ENCODE peak calls at places on chromosomes 6 and 20, in seven cellular contexts. One of them, this sample, is unnamed.
A peak's percentile ranks its signal among the peaks of the same experiment; 100 is the strongest.

GRCh38 chr6:110930795-110931194 is 27.7 kb upstream of the GTF3C6 start:
- DNase-seq in astrocyte of the spinal cord: no peak
- DNase-seq in ovary: no peak
- DNase-seq in CD14-positive monocyte: no peak
- DNase-seq in body of pancreas: no peak
- DNase-seq in RWPE1: no peak
- DNase-seq in psoas muscle: no peak
- DNase-seq in this sample: no peak

GRCh38 chr6:83183082-83183828 is 9.8 kb downstream of the PGM3 start:
- DNase-seq in astrocyte of the spinal cord: peak; percentile 72
- DNase-seq in ovary: peak; percentile 20
- DNase-seq in CD14-positive monocyte: no peak
- DNase-seq in body of pancreas: no peak
- DNase-seq in RWPE1: peak; percentile 42
- DNase-seq in psoas muscle: no peak
- DNase-seq in this sample: peak; percentile 96

GRCh38 chr6:157688960-157689599 is 134.0 kb upstream of the SNX9 start:
- DNase-seq in astrocyte of the spinal cord: no peak
- DNase-seq in ovary: no peak
- DNase-seq in CD14-positive monocyte: no peak
- DNase-seq in body of pancreas: no peak
- DNase-seq in RWPE1: no peak
- DNase-seq in psoas muscle: no peak
- DNase-seq in this sample: no peak

GRCh38 chr6:4398806-4399205 is 263.4 kb upstream of the ECI2 start:
- DNase-seq in astrocyte of the spinal cord: no peak
- DNase-seq in ovary: no peak
- DNase-seq in CD14-positive monocyte: no peak
- DNase-seq in body of pancreas: no peak
- DNase-seq in RWPE1: no peak
- DNase-seq in psoas muscle: no peak
- DNase-seq in this sample: no peak

GRCh38 chr6:161543910-161544309 is 270.0 kb upstream of the AGPAT4 start:
- DNase-seq in astrocyte of the spinal cord: no peak
- DNase-seq in ovary: no peak
- DNase-seq in CD14-positive monocyte: no peak
- DNase-seq in body of pancreas: no peak
- DNase-seq in RWPE1: no peak
- DNase-seq in psoas muscle: no peak
- DNase-seq in this sample: no peak

GRCh38 chr20:47681977-47682812 is 103.1 kb downstream of the SULF2 start:
- DNase-seq in astrocyte of the spinal cord: no peak
- DNase-seq in ovary: peak; percentile 71
- DNase-seq in CD14-positive monocyte: no peak
- DNase-seq in body of pancreas: no peak
- DNase-seq in RWPE1: no peak
- DNase-seq in psoas muscle: peak; percentile 79
- DNase-seq in this sample: peak; percentile 7

GRCh38 chr6:138727182-138727581 is 46.4 kb upstream of the CCDC28A start:
- DNase-seq in astrocyte of the spinal cord: no peak
- DNase-seq in ovary: no peak
- DNase-seq in CD14-positive monocyte: no peak
- DNase-seq in body of pancreas: no peak
- DNase-seq in RWPE1: no peak
- DNase-seq in psoas muscle: no peak
- DNase-seq in this sample: no peak

GRCh38 chr6:159059099-159059498 is 14.3 kb upstream of the TAGAP start:
- DNase-seq in astrocyte of the spinal cord: no peak
- DNase-seq in ovary: no peak
- DNase-seq in CD14-positive monocyte: no peak
- DNase-seq in body of pancreas: no peak
- DNase-seq in RWPE1: no peak
- DNase-seq in psoas muscle: no peak
- DNase-seq in this sample: no peak

GRCh38 chr6:157596886-157597285 is 215.9 kb downstream of the ZDHHC14 start:
- DNase-seq in astrocyte of the spinal cord: no peak
- DNase-seq in ovary: no peak
- DNase-seq in CD14-positive monocyte: no peak
- DNase-seq in body of pancreas: no peak
- DNase-seq in RWPE1: no peak
- DNase-seq in psoas muscle: no peak
- DNase-seq in this sample: no peak

GRCh38 chr6:132246632-132247270 is 154.5 kb downstream of the MOXD1 start:
- DNase-seq in astrocyte of the spinal cord: no peak
- DNase-seq in ovary: no peak
- DNase-seq in CD14-positive monocyte: no peak
- DNase-seq in body of pancreas: no peak
- DNase-seq in RWPE1: no peak
- DNase-seq in psoas muscle: no peak
- DNase-seq in this sample: no peak

GRCh38 chr6:168908887-168909286 is 344.8 kb downstream of the THBS2 start:
- DNase-seq in astrocyte of the spinal cord: peak; percentile 53
- DNase-seq in ovary: no peak
- DNase-seq in CD14-positive monocyte: no peak
- DNase-seq in body of pancreas: no peak
- DNase-seq in RWPE1: no peak
- DNase-seq in psoas muscle: no peak
- DNase-seq in this sample: peak; percentile 50
- TF ChIP-seq CTCF in astrocyte of the spinal cord: peak; percentile 25
- TF ChIP-seq CTCF in ovary: peak; percentile 38
- TF ChIP-seq CTCF in CD14-positive monocyte: no peak
- TF ChIP-seq CTCF in body of pancreas: no peak
- TF ChIP-seq CTCF in RWPE1: no peak
- TF ChIP-seq CTCF in psoas muscle: no peak
- TF ChIP-seq CTCF in this sample: peak; percentile 70

DNA sequence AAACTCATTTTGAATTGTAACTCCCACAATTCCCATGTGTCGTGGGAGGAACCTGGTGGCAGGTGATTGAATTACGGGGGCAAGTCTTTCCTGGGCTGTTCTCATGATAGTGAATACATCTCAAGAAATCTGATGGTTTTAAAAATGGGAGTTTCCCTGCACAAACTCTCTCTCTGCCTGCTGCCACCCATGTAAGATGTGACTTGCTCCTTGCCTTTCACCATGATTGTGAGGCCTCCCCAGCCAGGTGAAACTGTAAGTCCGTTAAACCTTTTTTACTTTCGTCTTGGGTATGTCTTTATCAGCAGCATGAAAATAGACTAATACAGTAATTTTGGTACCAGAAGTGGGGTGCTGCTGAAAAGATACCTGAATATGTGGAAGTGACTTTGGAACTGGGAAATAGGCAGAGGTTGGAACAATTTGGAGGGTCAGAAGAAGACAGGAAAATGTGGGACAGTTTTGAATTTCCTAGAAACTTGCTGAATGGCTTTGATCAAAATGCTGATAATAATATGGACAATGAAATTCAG is 41.4 kb upstream of the SAMHD1 start:
- DNase-seq in astrocyte of the spinal cord: no peak
- DNase-seq in ovary: no peak
- DNase-seq in CD14-positive monocyte: no peak
- DNase-seq in body of pancreas: no peak
- DNase-seq in RWPE1: no peak
- DNase-seq in psoas muscle: no peak
- DNase-seq in this sample: no peak
- TF ChIP-seq CTCF in astrocyte of the spinal cord: no peak
- TF ChIP-seq CTCF in ovary: no peak
- TF ChIP-seq CTCF in CD14-positive monocyte: no peak
- TF ChIP-seq CTCF in body of pancreas: no peak
- TF ChIP-seq CTCF in RWPE1: no peak
- TF ChIP-seq CTCF in psoas muscle: no peak
- TF ChIP-seq CTCF in this sample: peak; percentile 24

GRCh38 chr6:106688177-106688951 is 59.0 kb downstream of the QRSL1 start:
- DNase-seq in astrocyte of the spinal cord: no peak
- DNase-seq in ovary: no peak
- DNase-seq in CD14-positive monocyte: no peak
- DNase-seq in body of pancreas: peak; percentile 45
- DNase-seq in RWPE1: no peak
- DNase-seq in psoas muscle: no peak
- DNase-seq in this sample: no peak
- TF ChIP-seq CTCF in astrocyte of the spinal cord: no peak
- TF ChIP-seq CTCF in ovary: no peak
- TF ChIP-seq CTCF in CD14-positive monocyte: no peak
- TF ChIP-seq CTCF in body of pancreas: peak; percentile 12
- TF ChIP-seq CTCF in RWPE1: no peak
- TF ChIP-seq CTCF in psoas muscle: no peak
- TF ChIP-seq CTCF in this sample: no peak

DNA sequence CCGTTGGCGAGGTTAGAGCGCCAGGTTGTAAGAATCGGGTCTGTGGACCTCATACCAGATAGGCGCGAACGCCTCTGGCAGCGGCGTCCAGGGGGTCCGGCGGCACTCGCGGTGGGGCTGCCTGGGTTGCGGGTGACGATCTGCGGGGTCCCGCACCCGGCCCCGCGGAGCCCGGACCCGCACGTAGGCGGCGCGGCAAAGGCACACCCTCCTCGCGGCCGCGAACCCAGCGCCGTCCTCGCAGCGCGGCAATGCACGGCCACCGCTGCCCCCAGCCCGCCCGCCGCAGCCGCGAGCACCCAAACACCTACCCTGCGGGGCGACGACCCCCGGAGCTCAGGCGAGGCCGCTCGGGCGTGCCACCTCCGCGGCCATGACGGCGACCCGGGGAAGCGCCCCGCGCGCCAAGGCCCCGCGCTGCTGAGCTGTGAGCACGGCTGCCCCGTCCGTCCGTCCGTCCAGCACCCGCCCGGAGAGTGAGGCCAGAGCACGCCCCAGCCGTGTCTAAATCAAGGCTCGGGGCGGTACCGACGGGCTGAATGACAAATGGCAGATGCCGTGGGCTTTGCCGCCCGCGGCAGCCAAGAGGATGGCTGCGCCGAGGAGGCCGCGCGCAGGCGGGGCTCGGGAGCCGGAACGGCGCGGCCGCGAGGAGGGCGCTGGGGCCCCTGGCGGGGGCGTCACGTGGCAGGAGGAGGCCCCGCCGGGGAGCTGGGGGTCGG is at the start of gene PLAGL1:
- DNase-seq in astrocyte of the spinal cord: peak; percentile 52
- DNase-seq in ovary: peak; percentile 57
- DNase-seq in CD14-positive monocyte: peak; percentile 56
- DNase-seq in body of pancreas: peak; percentile 73
- DNase-seq in RWPE1: peak; percentile 28
- DNase-seq in psoas muscle: peak; percentile 84
- DNase-seq in this sample: peak; percentile 56
- TF ChIP-seq CTCF in astrocyte of the spinal cord: no peak
- TF ChIP-seq CTCF in ovary: no peak
- TF ChIP-seq CTCF in CD14-positive monocyte: no peak
- TF ChIP-seq CTCF in body of pancreas: no peak
- TF ChIP-seq CTCF in RWPE1: no peak
- TF ChIP-seq CTCF in psoas muscle: no peak
- TF ChIP-seq CTCF in this sample: no peak